ENCODE peak calls at places on chromosomes 16 and 17, in five cellular contexts. L is fibroblast of pulmonary artery, W is WTC11, I is cardiac fibroblast, Z is GM20000. T is an unnamed sample.

GRCh38 chr16:83470406-83470805 is 337.4 kb upstream of the HSBP1 start:
- DNase-seq in L (peak), W (no peak), I (peak), Z (no peak), T (no peak)

GRCh38 chr17:6474906-6475305 is 30.7 kb downstream of the PIMREG start:
- DNase-seq in L (no peak), W (no peak), I (no peak), Z (no peak), T (no peak)

GRCh38 chr17:29588017-29588557 is 1.4 kb downstream of the GIT1 start:
- DNase-seq in L (no peak), W (no peak), I (no peak), Z (no peak), T (no peak)

GRCh38 chr17:44348234-44348987 is 3.3 kb downstream of the GRN start:
- DNase-seq in L (no peak), W (no peak), I (peak), Z (peak), T (peak)

GRCh38 chr17:79082311-79083190 is 7.9 kb downstream of the ENGASE start:
- DNase-seq in L (peak), W (peak), I (peak), Z (peak), T (peak)

GRCh38 chr17:19460695-19461094 is 49.7 kb downstream of the RNF112 start:
- DNase-seq in L (no peak), W (no peak), I (no peak), Z (no peak), T (no peak)

GRCh38 chr16:3578610-3579551 is 1.7 kb upstream of the NLRC3 start:
- DNase-seq in L (no peak), W (no peak), I (no peak), Z (peak), T (no peak)

GRCh38 chr17:19683117-19683516 is 33.3 kb downstream of the SLC47A2 start:
- DNase-seq in L (no peak), W (no peak), I (no peak), Z (no peak), T (no peak)

GRCh38 chr17:80362428-80363119 is 52.4 kb upstream of the ENDOV start:
- DNase-seq in L (peak), W (no peak), I (peak), Z (no peak), T (no peak)

GRCh38 chr17:37131064-37131463 is 182.3 kb downstream of the AATF start:
- DNase-seq in L (peak), W (no peak), I (no peak), Z (no peak), T (no peak)

GRCh38 chr16:48531011-48531962 is 78.7 kb downstream of the N4BP1 start:
- DNase-seq in L (no peak), W (no peak), I (no peak), Z (no peak), T (no peak)

GRCh38 chr17:3448059-3448630 is 14.5 kb upstream of the OR1E2 start:
- DNase-seq in L (peak), W (no peak), I (peak), Z (no peak), T (no peak)

GRCh38 chr17:48804936-48805411 is 12.1 kb downstream of the TTLL6 start:
- DNase-seq in L (peak), W (peak), I (peak), Z (peak), T (peak)

GRCh38 chr17:57938061-57938502 is 17.1 kb downstream of the CUEDC1 start:
- DNase-seq in L (no peak), W (no peak), I (no peak), Z (no peak), T (no peak)

GRCh38 chr17:1718362-1719165 is 5.9 kb upstream of the WDR81 start:
- DNase-seq in L (no peak), W (no peak), I (no peak), Z (no peak), T (no peak)

GRCh38 chr16:78170360-78170928 is 71.0 kb downstream of the WWOX start:
- DNase-seq in L (no peak), W (no peak), I (peak), Z (no peak), T (no peak)

GRCh38 chr16:15972046-15972868 is 22.8 kb downstream of the ABCC1 start:
- DNase-seq in L (no peak), W (no peak), I (no peak), Z (no peak), T (no peak)

GRCh38 chr16:66612422-66612821 is 7.9 kb downstream of the CMTM3 start:
- DNase-seq in L (no peak), W (no peak), I (no peak), Z (no peak), T (no peak)

GRCh38 chr17:73791644-73792043 is 147.4 kb upstream of the SDK2 start:
- DNase-seq in L (no peak), W (no peak), I (no peak), Z (no peak), T (no peak)

GRCh38 chr17:70130274-70130673 is 39.1 kb upstream of the KCNJ2 start:
- DNase-seq in L (no peak), W (no peak), I (no peak), Z (no peak), T (no peak)

GRCh38 chr16:49262501-49262900 is 19.1 kb downstream of the CBLN1 start:
- DNase-seq in L (no peak), W (no peak), I (no peak), Z (no peak), T (no peak)

GRCh38 chr16:79595916-79596450 is 4.6 kb downstream of the MAF start:
- DNase-seq in L (no peak), W (no peak), I (no peak), Z (no peak), T (no peak)

GRCh38 chr16:1470543-1471251 is 4.1 kb downstream of the CLCN7 start:
- DNase-seq in L (peak), W (no peak), I (peak), Z (no peak), T (no peak)

GRCh38 chr17:41307647-41308046 is 1.5 kb downstream of the KRTAP16-1 start:
- DNase-seq in L (no peak), W (no peak), I (peak), Z (no peak), T (no peak)

GRCh38 chr16:54270711-54271110 is 15.9 kb downstream of the IRX3 start:
- DNase-seq in L (no peak), W (no peak), I (no peak), Z (no peak), T (no peak)

GRCh38 chr17:77836557-77837041 is 121.9 kb upstream of the TNRC6C start:
- DNase-seq in L (peak), W (no peak), I (peak), Z (no peak), T (no peak)

GRCh38 chr17:17972126-17972951 is at the start of the genes DRC3 and TOM1L2:
- DNase-seq in L (peak), W (peak), I (peak), Z (peak), T (peak)

GRCh38 chr17:3512512-3513171 is 36.8 kb downstream of the ASPA start:
- DNase-seq in L (peak), W (peak), I (peak), Z (no peak), T (no peak)

GRCh38 chr17:65074778-65075250 is 18.3 kb upstream of the GNA13 start:
- DNase-seq in L (peak), W (no peak), I (no peak), Z (no peak), T (no peak)

GRCh38 chr17:9987779-9988585 is 82.9 kb upstream of the RCVRN start:
- DNase-seq in L (peak), W (peak), I (peak), Z (peak), T (no peak)

GRCh38 chr17:3732171-3732570 is 8.5 kb downstream of the HASPIN start:
- DNase-seq in L (peak), W (no peak), I (peak), Z (peak), T (no peak)

GRCh38 chr17:49515196-49515770 is 20.2 kb downstream of the NGFR start:
- DNase-seq in L (peak), W (peak), I (peak), Z (peak), T (no peak)

GRCh38 chr17:50103941-50104340 is 8.8 kb downstream of the PDK2 start:
- DNase-seq in L (no peak), W (no peak), I (no peak), Z (no peak), T (no peak)

GRCh38 chr17:21275047-21275578 is 9.4 kb upstream of the MAP2K3 start:
- DNase-seq in L (no peak), W (no peak), I (no peak), Z (no peak), T (no peak)

GRCh38 chr17:40819528-40820125 is 2.8 kb downstream of the KRT10 start:
- DNase-seq in L (peak), W (no peak), I (peak), Z (peak), T (no peak)

GRCh38 chr17:61735807-61736206 is 127.5 kb downstream of the BRIP1 start:
- DNase-seq in L (no peak), W (no peak), I (no peak), Z (no peak), T (no peak)

GRCh38 chr17:2400474-2400866 is 390 bp downstream of the MNT start:
- DNase-seq in L (peak), W (peak), I (peak), Z (peak), T (peak)

GRCh38 chr16:702341-702740 is 3.3 kb downstream of the FBXL16 start:
- DNase-seq in L (no peak), W (no peak), I (no peak), Z (no peak), T (no peak)

GRCh38 chr17:37671813-37672544 is 28.7 kb upstream of the DDX52 start:
- DNase-seq in L (peak), W (no peak), I (peak), Z (no peak), T (no peak)

GRCh38 chr16:20944861-20945390 is 44.4 kb downstream of the LYRM1 start:
- DNase-seq in L (peak), W (no peak), I (peak), Z (no peak), T (no peak)

DNA sequence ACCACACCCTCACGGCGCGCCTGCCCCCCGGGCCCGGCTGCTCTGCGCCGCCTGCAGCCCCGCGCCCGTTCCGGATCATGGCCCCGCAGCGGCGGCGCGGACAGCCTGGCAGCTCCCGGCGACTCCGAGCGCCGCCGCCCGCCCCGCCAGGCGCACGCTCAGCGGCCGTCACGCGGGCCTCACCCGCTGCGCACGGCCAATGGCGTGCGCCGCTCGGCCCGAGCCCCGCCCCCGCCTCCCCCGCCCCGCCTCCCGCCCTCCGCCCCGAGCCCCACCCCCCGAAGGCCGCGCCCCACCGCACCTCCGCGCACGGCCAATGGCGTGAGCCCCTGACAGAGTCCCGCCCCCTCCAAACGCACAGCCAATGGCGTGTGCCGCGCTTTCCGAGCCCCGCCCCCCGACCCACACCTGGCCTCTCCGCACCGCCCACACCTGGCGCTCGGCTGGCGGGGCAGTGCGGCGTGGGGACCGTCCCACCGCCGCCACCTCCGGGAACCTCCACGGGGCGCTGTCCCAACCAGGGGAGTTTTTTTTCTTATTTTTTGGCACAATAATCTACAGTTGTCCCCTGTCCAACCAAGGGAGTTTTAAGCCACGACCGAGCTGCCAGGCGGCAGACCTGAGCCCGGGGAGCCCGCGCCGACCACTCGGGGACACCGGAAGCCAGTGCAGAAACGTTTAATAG is at the start of gene PCYT2:
- DNase-seq in L (peak), W (peak), I (peak), Z (peak), T (peak)
- TF ChIP-seq CTCF in L (no peak), W (no peak), I (no peak), Z (no peak), T (no peak)

GRCh38 chr16:56281256-56281805 is 90.0 kb downstream of the GNAO1 start:
- DNase-seq in L (no peak), W (peak), I (peak), Z (peak), T (no peak)
- TF ChIP-seq CTCF in L (peak), W (no peak), I (peak), Z (no peak), T (no peak)

GRCh38 chr16:71559855-71560254 is 17.0 kb downstream of the TAT start:
- DNase-seq in L (no peak), W (no peak), I (no peak), Z (no peak), T (no peak)
- TF ChIP-seq CTCF in L (no peak), W (no peak), I (no peak), Z (no peak), T (no peak)

DNA sequence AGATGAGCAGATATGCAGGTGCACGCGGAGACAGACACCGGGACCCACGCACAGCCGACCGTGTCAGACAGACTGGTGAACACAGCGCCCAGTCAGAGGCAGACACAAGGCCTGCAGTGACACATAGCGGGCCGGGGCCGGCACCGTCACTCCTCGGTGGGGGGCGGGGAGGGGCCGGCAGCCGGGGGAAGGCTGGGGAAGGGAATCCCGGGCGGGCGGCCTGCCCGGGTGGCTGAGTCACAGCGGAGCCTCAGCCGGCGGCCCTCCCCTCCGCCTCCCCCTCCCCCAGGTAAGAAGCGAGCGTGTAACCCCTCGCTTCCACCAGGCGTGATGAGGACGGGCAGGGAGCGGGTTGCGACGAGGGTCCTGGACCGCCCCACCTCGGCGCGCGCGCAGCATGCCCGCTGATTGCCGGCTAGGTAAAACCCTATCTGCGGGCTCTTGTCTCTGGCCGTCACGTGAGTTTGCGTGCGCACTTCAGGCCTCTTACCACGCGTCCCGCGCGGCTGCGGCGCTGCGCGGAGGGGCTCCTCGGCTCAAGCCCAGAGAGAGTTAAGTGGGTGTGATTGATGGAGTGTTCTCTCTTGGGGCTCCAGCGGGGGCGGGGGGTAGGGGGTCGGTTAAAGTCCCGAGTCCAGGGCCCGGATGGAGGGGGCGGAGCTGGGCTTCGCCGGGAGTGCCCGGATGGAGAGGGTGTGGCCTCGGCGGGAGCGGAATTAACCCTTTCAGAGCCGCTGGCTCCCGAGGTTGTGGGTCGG is 7.8 kb downstream of the KDM6B start:
- DNase-seq in L (peak), W (peak), I (peak), Z (peak), T (peak)
- TF ChIP-seq CTCF in L (no peak), W (no peak), I (no peak), Z (peak), T (no peak)

GRCh38 chr16:87924937-87925670 is 11.2 kb downstream of the CA5A start:
- DNase-seq in L (no peak), W (no peak), I (no peak), Z (no peak), T (no peak)

GRCh38 chr16:87929986-87930385 is 6.3 kb downstream of the CA5A start:
- DNase-seq in L (no peak), W (no peak), I (no peak), Z (no peak), T (no peak)

GRCh38 chr16:87924041-87924851 is 12.1 kb downstream of the CA5A start:
- DNase-seq in L (no peak), W (no peak), I (no peak), Z (peak), T (peak)

GRCh38 chr16:87926246-87927194 is 9.8 kb downstream of the CA5A start:
- DNase-seq in L (no peak), W (no peak), I (no peak), Z (peak), T (peak)

GRCh38 chr16:87927195-87927562 is 9.2 kb downstream of the CA5A start:
- DNase-seq in L (no peak), W (peak), I (no peak), Z (no peak), T (no peak)
- TF ChIP-seq CTCF in L (no peak), W (no peak), I (no peak), Z (no peak), T (no peak)